ENCODE peak calls at places on chromosome 3, in four cellular contexts. Q is GM13977, O is cardiac fibroblast, Z is heart left ventricle. M is an unnamed sample.

GRCh38 chr3:126184465-126185000 is 4.1 kb upstream of the ALDH1L1 start:
- DNase-seq in Q (no peak), O (no peak), Z (no peak), M (no peak)

GRCh38 chr3:147775816-147776530 is 366.8 kb downstream of the ZIC1 start:
- DNase-seq in O (peak; percentile 2), Q (no peak), Z (no peak), M (no peak)

GRCh38 chr3:189622629-189623028 is 8.6 kb upstream of the TP63 start:
- DNase-seq in Z (no peak), O (no peak), Q (no peak), M (no peak)

GRCh38 chr3:81643721-81644120 is 117.7 kb downstream of the GBE1 start:
- DNase-seq in Q (no peak), O (peak; percentile 48), Z (no peak), M (no peak)

GRCh38 chr3:154236331-154236730 is 88.0 kb downstream of the DHX36 start:
- DNase-seq in O (no peak), Q (no peak), Z (no peak), M (no peak)

GRCh38 chr3:16366581-16366980 is 101.6 kb downstream of the OXNAD1 start:
- DNase-seq in Z (no peak), O (no peak), Q (no peak), M (no peak)

GRCh38 chr3:133733226-133733625 is 13.0 kb upstream of the TF start:
- DNase-seq in Z (no peak), Q (no peak), O (no peak), M (no peak)

GRCh38 chr3:134576426-134576825 is 74.4 kb downstream of the KY start:
- DNase-seq in Q (no peak), O (no peak), Z (no peak), M (no peak)

GRCh38 chr3:50303038-50303815 is at the start of gene HYAL1:
- DNase-seq in Z (peak; percentile 91), O (peak; percentile 67), Q (no peak), M (no peak)
- TF ChIP-seq CTCF in Z (no peak), O (peak; percentile 2), Q (no peak), M (no peak)

GRCh38 chr3:31533169-31533870 is 595 bp downstream of the STT3B start:
- DNase-seq in Z (peak; percentile 55), O (peak; percentile 31), Q (peak; percentile 39), M (peak; percentile 85)
- TF ChIP-seq CTCF in Z (no peak), O (no peak), Q (no peak), M (peak; percentile 44)

DNA sequence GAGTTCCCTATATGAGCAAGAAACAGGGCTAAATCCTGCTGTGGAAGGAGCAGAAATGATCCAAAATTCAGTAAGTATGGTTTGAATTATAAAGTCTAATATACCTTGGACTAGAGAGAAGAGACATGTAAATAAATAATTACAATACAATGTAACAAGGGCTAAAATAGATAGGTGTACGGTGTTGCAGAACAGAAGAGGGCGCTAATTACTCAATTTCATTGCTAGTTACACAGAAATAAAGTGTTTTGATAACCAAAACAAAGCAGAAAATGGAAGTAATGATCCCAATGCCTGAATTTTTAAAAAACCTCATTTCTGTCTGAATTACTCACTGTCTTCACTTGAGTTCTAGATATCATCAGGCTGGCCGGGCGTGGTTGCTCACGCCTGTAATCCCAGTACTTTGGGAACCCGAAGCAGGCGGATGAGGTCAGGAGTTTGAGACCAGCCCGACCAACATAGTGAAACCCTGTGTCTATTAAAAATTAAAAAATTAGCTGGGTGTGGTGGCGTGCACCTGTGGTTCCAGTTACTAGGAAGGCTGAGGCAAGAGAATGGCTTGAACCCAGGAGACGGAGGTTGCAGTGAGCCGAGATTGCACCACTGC is 8.3 kb upstream of the PLCH1 start:
- DNase-seq in Q (no peak), O (peak; percentile 65), Z (no peak), M (no peak)
- TF ChIP-seq CTCF in Q (peak; percentile 57), O (peak; percentile 39), Z (peak; percentile 38), M (peak; percentile 58)

DNA sequence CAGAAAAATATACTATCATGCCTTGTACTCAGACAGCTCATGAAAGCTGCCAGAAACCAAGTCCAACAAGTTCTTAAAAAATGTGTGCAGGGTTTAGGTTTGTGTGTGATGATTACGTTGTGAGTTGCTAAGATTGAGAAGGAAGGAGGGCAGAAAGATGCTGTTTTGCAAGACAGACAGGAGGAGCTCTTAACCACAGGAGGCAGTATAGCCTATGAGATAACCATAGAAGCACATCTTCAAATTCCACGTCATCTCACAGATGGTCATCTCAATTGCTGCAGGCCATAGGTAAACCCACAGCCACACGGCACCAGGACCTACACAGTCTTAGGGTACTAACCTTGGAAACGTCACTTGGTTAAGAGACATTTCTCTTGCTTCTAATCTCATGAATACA is 192.0 kb downstream of the STT3B start:
- DNase-seq in Q (peak; percentile 22), O (no peak), Z (no peak), M (no peak)
- TF ChIP-seq CTCF in Q (peak; percentile 29), O (peak; percentile 33), Z (no peak), M (peak; percentile 33)

GRCh38 chr3:117549716-117550115 is 840.1 kb downstream of the TUSC7 start:
- DNase-seq in O (no peak), Q (no peak), Z (no peak), M (no peak)
- TF ChIP-seq CTCF in O (no peak), Q (no peak), Z (no peak), M (peak; percentile 25)

DNA sequence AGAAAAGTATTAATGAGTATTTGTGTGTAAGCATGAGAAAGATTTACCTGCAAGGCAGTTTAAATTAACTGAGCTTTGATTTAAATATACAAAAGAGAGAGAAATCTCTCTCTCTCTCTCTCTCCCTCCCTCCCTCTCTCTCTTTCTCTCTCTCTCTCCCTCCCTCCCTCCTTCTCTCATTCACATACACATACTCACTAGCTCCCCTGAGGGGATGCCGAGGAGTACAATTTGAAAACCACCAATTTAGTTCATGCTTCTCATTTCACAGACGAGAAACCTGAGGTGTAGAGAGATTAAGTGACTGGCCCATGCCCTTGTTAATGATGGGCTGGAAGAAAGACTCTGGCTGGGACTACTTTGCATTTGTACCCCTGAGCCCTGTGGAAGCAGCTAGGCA is 59.4 kb downstream of the MECOM start:
- DNase-seq in O (no peak), Q (no peak), Z (no peak), M (no peak)
- TF ChIP-seq CTCF in O (no peak), Q (no peak), Z (no peak), M (no peak)

GRCh38 chr3:64166584-64167155 is 58.6 kb downstream of the PRICKLE2 start:
- DNase-seq in O (peak; percentile 59), Q (no peak), Z (no peak), M (no peak)
- TF ChIP-seq CTCF in O (peak; percentile 36), Q (no peak), Z (no peak), M (peak; percentile 35)

DNA sequence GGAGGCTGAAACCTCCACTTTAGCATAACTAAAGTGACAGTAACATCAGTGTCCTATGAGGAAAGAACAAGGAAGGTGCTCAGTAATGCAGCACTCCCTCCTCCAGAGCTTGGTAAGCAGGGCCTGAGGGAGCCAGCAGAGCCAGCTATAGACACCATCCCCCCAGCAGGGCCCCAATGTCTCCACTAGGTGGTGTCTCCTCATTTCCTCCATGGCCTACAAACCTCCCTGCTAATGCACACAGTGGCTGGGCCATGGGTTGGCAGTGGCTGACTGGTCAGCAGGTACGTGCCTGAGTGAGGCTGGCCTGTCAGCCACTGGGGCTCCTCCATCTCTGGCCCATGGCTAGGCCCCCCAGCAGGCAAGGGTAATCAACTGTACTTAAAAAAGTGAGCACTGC is 13.6 kb downstream of the MRPS25 start:
- DNase-seq in Z (no peak), O (peak; percentile 41), Q (peak; percentile 64), M (no peak)
- TF ChIP-seq CTCF in Z (peak; percentile 39), O (peak; percentile 79), Q (peak; percentile 78), M (peak; percentile 51)

DNA sequence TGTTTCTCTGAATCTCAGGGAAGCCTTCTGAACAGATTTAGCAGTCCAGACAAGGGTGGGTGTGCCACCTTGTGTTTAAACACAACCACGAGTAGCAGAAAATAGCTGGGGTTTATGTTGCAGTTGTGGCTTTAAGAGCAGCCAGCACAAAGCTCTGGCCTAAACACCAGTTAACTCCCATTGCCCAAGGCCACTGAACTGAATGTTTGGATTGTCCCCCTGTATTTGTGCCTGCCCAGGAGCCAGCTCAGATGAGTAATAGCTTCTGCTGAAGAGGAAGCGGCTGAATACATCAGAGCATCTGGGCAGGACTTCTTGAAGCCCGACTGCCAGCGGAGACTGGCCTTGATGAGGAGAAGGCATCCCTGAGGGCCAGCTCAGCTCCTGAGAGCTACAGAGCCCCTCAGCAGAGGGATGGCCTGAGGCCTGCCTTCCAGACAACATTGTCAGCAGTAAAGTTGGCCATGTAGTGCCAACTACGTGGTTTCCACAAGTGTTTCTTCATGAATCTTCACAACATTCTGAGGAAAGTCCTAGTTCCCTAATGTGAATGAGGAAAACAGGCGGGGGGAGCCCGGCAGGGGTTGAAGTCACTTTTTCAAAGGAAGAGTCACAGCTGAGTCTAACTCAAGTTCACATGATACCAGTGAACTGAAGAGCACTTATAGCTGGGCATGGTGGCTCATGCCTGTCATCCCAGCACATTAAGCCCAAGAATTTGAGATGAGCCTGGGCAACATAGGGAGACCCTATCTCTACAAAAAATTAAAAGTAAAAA is 65.8 kb upstream of the ZBTB38 start:
- DNase-seq in Q (no peak), Z (no peak), O (peak; percentile 64), M (no peak)
- TF ChIP-seq CTCF in Q (peak; percentile 20), Z (no peak), O (peak; percentile 6), M (peak; percentile 60)

GRCh38 chr3:51642462-51642861 is 28.6 kb upstream of the TEX264 start:
- DNase-seq in O (peak; percentile 41), Q (no peak), Z (no peak), M (no peak)
- TF ChIP-seq CTCF in O (peak; percentile 25), Q (peak; percentile 46), Z (peak; percentile 38), M (peak; percentile 55)

M was measured in osteocyte.